ENCODE peak calls at places on chromosome X, in ten cellular contexts. X is body of pancreas; H is right lobe of liver; O is tibial artery; S is neural progenitor cell; U is cardiac muscle cell; A is CD8-positive, alpha-beta memory T cell; B is iPS DF 6.9; Z is NT2/D1; L is GM23338. K is an unnamed sample. For H3K4me1, the result is how much of the 10 kb centered on the place peaks cover.

GRCh38 chrX:17944833-17945497 is 83.9 kb upstream of the RAI2 start:
- DNase-seq in X (no peak), O (no peak), B (no peak), L (peak), S (peak), H (no peak), Z (no peak), A (peak), U (no peak), K (peak)

GRCh38 chrX:47098746-47099145 is 20.5 kb downstream of the RGN start:
- DNase-seq in S (no peak), Z (no peak), A (no peak), H (no peak), B (no peak), X (no peak), O (no peak), L (no peak), U (no peak), K (peak)

GRCh38 chrX:97026406-97026805 is 142.7 kb downstream of the RPA4 start:
- DNase-seq in O (no peak), Z (peak), B (no peak), L (peak), U (peak), H (no peak), S (peak), A (no peak), X (no peak), K (peak)

GRCh38 chrX:19673334-19674040 is 158.2 kb upstream of the MAP3K15 start:
- DNase-seq in B (no peak), X (peak), Z (no peak), U (peak), O (peak), S (no peak), H (no peak), A (no peak), L (no peak), K (peak)

GRCh38 chrX:3576886-3577516 is 136.4 kb downstream of the PRKX start:
- DNase-seq in X (no peak), A (no peak), O (no peak), S (no peak), B (no peak), Z (no peak), L (no peak), H (no peak), U (peak), K (no peak)

GRCh38 chrX:19683358-19683757 is 168.1 kb upstream of the MAP3K15 start:
- DNase-seq in B (no peak), Z (no peak), H (no peak), L (no peak), O (no peak), S (no peak), A (no peak), X (no peak), U (peak), K (no peak)

GRCh38 chrX:140664939-140665338 is 44.6 kb upstream of the LINC00632 start:
- DNase-seq in U (peak), H (no peak), A (no peak), Z (no peak), B (no peak), O (no peak), X (no peak), S (no peak), L (peak), K (no peak)

GRCh38 chrX:97685753-97686152 is 802.0 kb downstream of the RPA4 start:
- DNase-seq in S (peak), H (no peak), X (peak), U (peak), L (peak), B (no peak), A (no peak), Z (no peak), O (no peak), K (peak)

DNA sequence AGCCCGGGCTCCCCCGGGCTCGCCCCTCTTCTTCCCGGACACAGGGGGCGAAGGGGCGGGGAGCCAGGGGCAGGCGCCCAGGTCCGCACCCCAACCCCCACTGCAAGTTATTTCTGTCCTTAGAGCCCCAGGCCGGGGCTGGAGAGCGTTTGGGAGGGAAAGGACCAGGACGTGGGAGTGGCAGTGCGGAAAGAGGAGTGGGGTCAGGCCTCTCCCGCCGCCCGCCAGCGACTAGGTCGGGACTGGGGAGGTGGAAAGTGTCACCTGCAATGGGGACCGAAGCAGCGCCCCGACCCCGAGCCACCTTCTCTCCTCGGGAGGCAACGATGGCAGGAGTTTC is 351 bp downstream of the CCDC160 start:
- DNase-seq in S (peak), A (no peak), X (no peak), Z (no peak), U (no peak), H (no peak), B (no peak), O (no peak), L (peak), K (peak)
- H3K4me3 ChIP-seq in S (peak), A (no peak), X (peak), Z (peak), U (peak), H (peak), B (peak), O (peak), L (peak), K (peak)

GRCh38 chrX:11757729-11758399 is at the start of gene MSL3:
- DNase-seq in H (peak), L (peak), X (peak), Z (no peak), O (peak), U (peak), S (peak), A (no peak), B (no peak), K (peak)

GRCh38 chrX:11760958-11761357 is 2.9 kb downstream of the MSL3 start:
- DNase-seq in X (no peak), B (no peak), O (no peak), H (no peak), A (no peak), Z (no peak), U (no peak), S (no peak), L (no peak), K (no peak)

GRCh38 chrX:11759172-11759460 is 1.1 kb downstream of the MSL3 start:
- DNase-seq in U (no peak), Z (no peak), A (no peak), H (no peak), B (no peak), L (no peak), X (no peak), O (no peak), S (no peak), K (no peak)

GRCh38 chrX:11758400-11759171 is 549 bp downstream of the MSL3 start:
- DNase-seq in U (peak), S (peak), Z (peak), B (no peak), O (peak), H (peak), L (peak), A (peak), X (peak), K (peak)

GRCh38 chrX:11759461-11760311 is 1.6 kb downstream of the MSL3 start:
- DNase-seq in O (peak), S (peak), H (peak), X (peak), L (peak), B (no peak), A (peak), Z (peak), U (peak), K (peak)
- H3K4me1 ChIP-seq in O (under half), S (under half), H (under half), X (under half), L (under half), B (under half), A (under half), Z (under half), U (under half), K (under half)

DNA sequence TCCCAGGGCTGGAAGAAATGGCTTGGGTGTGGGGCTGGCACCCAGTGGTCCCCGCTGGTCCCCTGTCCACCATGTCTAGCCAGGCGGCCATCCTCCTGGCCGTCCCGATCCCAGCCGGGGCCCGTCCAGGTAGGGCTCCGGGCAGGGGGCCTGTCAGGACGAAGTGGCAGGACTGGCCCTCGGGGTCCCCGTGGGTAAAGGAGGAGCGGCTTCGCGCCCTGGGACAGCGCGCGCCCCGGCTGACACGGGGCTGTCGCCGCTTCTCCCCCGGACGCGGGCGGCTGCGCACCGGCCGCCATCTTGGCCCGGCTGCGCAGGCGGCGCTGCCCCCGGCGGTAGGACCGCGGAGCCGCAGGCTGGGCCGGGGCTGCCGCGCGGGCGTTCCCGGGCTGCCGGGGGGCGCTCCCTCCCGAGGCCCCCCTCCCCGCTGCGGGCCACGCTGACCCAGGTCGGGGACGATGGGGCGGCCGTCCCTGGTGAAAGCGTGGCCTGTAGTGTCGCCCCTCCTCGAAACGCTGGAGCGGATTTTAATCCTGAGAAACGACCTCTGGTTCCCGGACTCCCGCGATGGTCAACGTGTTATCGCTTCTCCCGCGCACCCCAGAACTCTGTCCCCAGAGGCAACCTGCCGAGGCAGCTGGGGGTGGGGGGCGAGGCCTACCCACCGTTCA is 60.4 kb upstream of the BCOR start:
- DNase-seq in O (no peak), S (peak), B (no peak), U (no peak), X (no peak), A (peak), H (peak), Z (no peak), L (peak), K (peak)
- H3K4me3 ChIP-seq in O (peak), S (peak), B (peak), U (peak), X (no peak), A (peak), H (peak), Z (peak), L (peak), K (peak)

DNA sequence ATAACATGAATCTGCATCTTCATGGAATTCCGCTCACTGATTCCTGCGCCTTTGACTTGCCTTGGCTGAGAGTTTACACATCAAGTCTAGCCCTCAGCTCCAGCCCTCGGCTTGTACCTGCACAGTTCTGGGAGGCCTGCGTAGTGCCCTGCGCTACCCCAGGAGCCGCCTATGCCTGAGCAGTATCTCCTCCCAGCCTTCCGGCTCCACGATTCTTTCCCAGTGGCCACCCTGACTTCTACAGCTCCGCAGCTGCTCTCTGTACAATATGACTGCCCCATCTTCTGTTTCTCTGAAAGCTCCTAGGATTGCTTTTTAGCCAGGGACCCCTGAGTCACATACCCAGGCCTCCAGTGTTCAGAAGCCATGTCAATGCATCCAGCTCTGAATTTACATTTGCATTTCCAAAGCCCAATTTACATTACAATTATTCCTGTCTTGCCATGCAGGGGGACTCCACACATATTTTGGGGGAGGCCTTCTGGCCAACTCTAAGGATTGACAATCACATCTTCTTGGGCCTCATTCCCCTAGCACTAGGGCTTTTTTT is 135.5 kb downstream of the PJA1 start:
- DNase-seq in O (no peak), U (no peak), Z (no peak), A (no peak), S (no peak), B (no peak), X (no peak), H (no peak), L (peak), K (peak)
- H3K4me1 ChIP-seq in O (under half), U (under half), Z (under half), A (under half), S (under half), B (under half), X (under half), H (under half), L (under half), K (under half)